ENCODE peak calls at places on chromosomes 4 and X, in ten cellular contexts. X, Z, I, E, J, R, G, P, T and Y are unnamed samples.

GRCh38 chr4:149031399-149031798 is 589.2 kb upstream of the NR3C2 start:
- DNase-seq in X (no peak), Z (peak; percentile 22), P (no peak), J (no peak), T (no peak), E (no peak), R (no peak), G (no peak), I (no peak), Y (no peak)

GRCh38 chr4:110087116-110087708 is 111.2 kb downstream of the ELOVL6 start:
- DNase-seq in X (no peak), R (no peak), P (no peak), E (no peak), G (no peak), J (no peak), I (no peak), T (no peak), Z (no peak), Y (no peak)

GRCh38 chr4:48175328-48175727 is 41.3 kb upstream of the TXK start:
- DNase-seq in E (no peak), P (no peak), R (no peak), J (no peak), G (no peak), X (no peak), Z (no peak), I (no peak), T (no peak), Y (no peak)

GRCh38 chrX:18640686-18641085 is 31.2 kb downstream of the RS1 start:
- DNase-seq in X (no peak), I (no peak), T (no peak), J (no peak), R (no peak), P (no peak), E (no peak), G (no peak), Z (no peak), Y (no peak)

GRCh38 chrX:142499992-142500391 is 294.9 kb upstream of the MAGEC2 start:
- DNase-seq in G (no peak), X (no peak), P (no peak), R (no peak), Z (no peak), J (no peak), E (no peak), T (no peak), I (no peak), Y (no peak)

GRCh38 chr4:74258949-74259348 is 49.3 kb upstream of the EPGN start:
- DNase-seq in Z (no peak), X (no peak), R (no peak), T (no peak), I (no peak), P (no peak), J (no peak), G (no peak), E (no peak), Y (no peak)

GRCh38 chr4:109009909-109010308 is 247.1 kb upstream of the ETNPPL start:
- DNase-seq in Z (no peak), T (no peak), X (no peak), J (no peak), G (no peak), R (no peak), I (no peak), P (no peak), E (no peak), Y (no peak)

GRCh38 chr4:118281611-118282442 is 71.0 kb downstream of the PRSS12 start:
- DNase-seq in I (no peak), T (no peak), P (no peak), X (no peak), R (peak; percentile 53), E (peak; percentile 17), G (no peak), Z (peak; percentile 46), J (no peak), Y (no peak)

GRCh38 chrX:149513713-149514427 is 8.8 kb upstream of the IDS start:
- DNase-seq in T (no peak), G (no peak), J (no peak), P (no peak), X (no peak), Z (no peak), R (no peak), E (no peak), I (no peak), Y (no peak)

GRCh38 chr4:55824865-55825264 is 5.3 kb downstream of the EXOC1L start:
- DNase-seq in G (no peak), Z (no peak), X (no peak), E (no peak), T (no peak), P (no peak), R (no peak), I (no peak), J (no peak), Y (no peak)

GRCh38 chrX:40637687-40638086 is 9.7 kb downstream of the CXorf38 start:
- DNase-seq in Z (no peak), J (no peak), R (no peak), P (no peak), T (no peak), E (no peak), I (no peak), X (no peak), G (no peak), Y (no peak)

GRCh38 chrX:69618803-69619202 is 2.9 kb downstream of the EDA start:
- DNase-seq in Z (peak; percentile 4), T (no peak), E (no peak), I (no peak), X (no peak), J (peak; percentile 40), G (no peak), R (no peak), P (no peak), Y (no peak)

GRCh38 chr4:140719022-140719421 is 37.2 kb downstream of the TBC1D9 start:
- DNase-seq in T (no peak), G (no peak), E (no peak), P (no peak), X (no peak), J (no peak), R (no peak), I (no peak), Z (no peak), Y (no peak)

GRCh38 chrX:73831500-73831899 is 268.5 kb downstream of the CHIC1 start:
- DNase-seq in G (no peak), I (no peak), J (no peak), E (no peak), T (no peak), Z (no peak), X (no peak), P (no peak), R (no peak), Y (no peak)

GRCh38 chr4:112231779-112232713 is at the start of gene AP1AR:
- DNase-seq in T (peak; percentile 92), X (no peak), E (peak; percentile 85), J (peak; percentile 82), R (peak; percentile 88), G (peak; percentile 66), P (no peak), Z (peak; percentile 91), I (peak; percentile 59), Y (peak; percentile 95)

GRCh38 chrX:117972681-117973080 is 143.9 kb downstream of the KLHL13 start:
- DNase-seq in X (no peak), G (no peak), J (no peak), I (no peak), T (no peak), E (no peak), R (no peak), Z (no peak), P (no peak), Y (no peak)

GRCh38 chr4:25993564-25994185 is 79.7 kb downstream of the SMIM20 start:
- DNase-seq in R (no peak), G (peak; percentile 13), J (no peak), I (no peak), E (peak; percentile 27), Z (peak; percentile 64), T (no peak), X (no peak), P (no peak), Y (no peak)
- TF ChIP-seq CTCF in R (peak; percentile 15), G (no peak), J (no peak), I (peak; percentile 30), E (peak; percentile 10), Z (peak; percentile 42), T (no peak), X (no peak), P (peak; percentile 34), Y (peak; percentile 54)

GRCh38 chr4:4866833-4867744 is 7.6 kb downstream of the MSX1 start:
- DNase-seq in E (peak; percentile 47), Z (peak; percentile 20), G (no peak), P (no peak), X (no peak), T (no peak), J (no peak), I (no peak), R (no peak), Y (no peak)
- TF ChIP-seq CTCF in E (no peak), Z (peak; percentile 13), G (no peak), P (no peak), X (no peak), T (peak; percentile 25), J (no peak), I (peak; percentile 11), R (no peak), Y (peak; percentile 62)

GRCh38 chr4:71367546-71367945 is 28.7 kb downstream of the SLC4A4 start:
- DNase-seq in J (no peak), Z (no peak), R (no peak), I (no peak), P (no peak), G (no peak), T (no peak), X (no peak), E (no peak), Y (no peak)

GRCh38 chr4:71366776-71367175 is 28.0 kb downstream of the SLC4A4 start:
- DNase-seq in J (no peak), T (no peak), Z (no peak), G (no peak), X (no peak), E (no peak), I (no peak), P (no peak), R (no peak), Y (no peak)

DNA sequence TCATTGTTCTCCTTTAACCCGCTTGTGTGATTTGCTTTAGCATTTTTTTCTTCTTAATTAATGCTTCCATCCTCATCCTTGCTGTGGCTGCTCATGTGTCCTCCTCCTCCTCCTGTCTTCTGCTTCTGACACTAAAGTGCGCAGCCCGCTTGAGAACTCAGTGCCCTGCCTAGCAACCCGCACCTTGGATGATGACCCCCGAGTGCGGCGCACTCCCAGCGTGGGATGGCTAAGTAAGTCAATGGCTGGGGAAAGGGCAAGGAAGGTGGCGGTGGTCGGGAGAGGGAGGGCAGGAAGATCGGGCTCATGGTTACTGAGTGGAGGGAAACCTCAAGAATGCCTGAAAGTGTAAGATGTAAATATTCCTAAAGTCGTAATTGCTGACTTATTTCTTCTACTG is 30.1 kb downstream of the SLC4A4 start:
- DNase-seq in Z (no peak), R (no peak), J (no peak), T (no peak), E (no peak), X (no peak), P (no peak), I (no peak), G (no peak), Y (no peak)
- TF ChIP-seq CTCF in Z (no peak), R (no peak), J (no peak), T (no peak), E (no peak), X (no peak), P (no peak), I (no peak), G (no peak), Y (no peak)

DNA sequence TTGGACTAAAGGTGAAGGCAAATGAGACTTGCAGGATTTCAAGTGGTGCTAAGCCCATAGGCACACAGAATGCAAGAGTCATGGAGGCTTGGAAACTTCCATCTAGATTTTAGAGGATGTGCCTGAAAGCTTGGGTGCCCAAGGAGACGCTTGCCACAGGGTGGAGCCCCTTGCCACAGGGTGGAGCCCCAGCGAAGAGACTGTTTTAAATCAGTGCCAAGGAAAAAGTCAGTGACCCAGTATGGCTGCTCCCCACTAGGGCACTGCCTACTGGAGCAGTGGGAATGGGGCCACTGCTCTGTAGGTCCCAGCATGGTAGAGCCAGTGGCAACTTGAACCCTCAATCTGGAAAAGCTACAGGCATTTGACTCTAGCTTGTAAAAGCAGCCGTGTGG is 794.2 kb upstream of the LCORL start:
- DNase-seq in P (no peak), I (no peak), T (no peak), E (no peak), R (no peak), Z (no peak), G (no peak), J (no peak), X (no peak), Y (no peak)
- TF ChIP-seq CTCF in P (no peak), I (no peak), T (no peak), E (no peak), R (no peak), Z (no peak), G (no peak), J (no peak), X (no peak), Y (peak; percentile 16)